ENCODE peak calls at places on chromosomes 4 and X, in six cellular contexts. One of them, this sample, is unnamed.

GRCh38 chr4:147581601-147582350 is 35.4 kb upstream of the TMEM184C start:
- DNase-seq in psoas muscle: no peak
- DNase-seq in suprapubic skin: no peak
- DNase-seq in WERI-Rb-1: no peak
- DNase-seq in fibroblast of pulmonary artery: peak
- DNase-seq in dorsolateral prefrontal cortex: no peak
- DNase-seq in this sample: no peak

GRCh38 chr4:165326831-165327210 is 648 bp upstream of the MSMO1 start:
- DNase-seq in psoas muscle: no peak
- DNase-seq in suprapubic skin: no peak
- DNase-seq in WERI-Rb-1: peak
- DNase-seq in fibroblast of pulmonary artery: peak
- DNase-seq in dorsolateral prefrontal cortex: no peak
- DNase-seq in this sample: no peak

GRCh38 chrX:142186103-142186502 is 19.0 kb downstream of the MAGEC2 start:
- DNase-seq in psoas muscle: no peak
- DNase-seq in suprapubic skin: no peak
- DNase-seq in WERI-Rb-1: no peak
- DNase-seq in fibroblast of pulmonary artery: no peak
- DNase-seq in dorsolateral prefrontal cortex: no peak
- DNase-seq in this sample: no peak

GRCh38 chr4:36351082-36351666 is 69.8 kb downstream of the DTHD1 start:
- DNase-seq in psoas muscle: peak
- DNase-seq in suprapubic skin: no peak
- DNase-seq in WERI-Rb-1: peak
- DNase-seq in fibroblast of pulmonary artery: peak
- DNase-seq in dorsolateral prefrontal cortex: peak
- DNase-seq in this sample: no peak

GRCh38 chr4:153249199-153250154 is 45.2 kb downstream of the TRIM2 start:
- DNase-seq in psoas muscle: peak
- DNase-seq in suprapubic skin: peak
- DNase-seq in WERI-Rb-1: peak
- DNase-seq in fibroblast of pulmonary artery: peak
- DNase-seq in dorsolateral prefrontal cortex: peak
- DNase-seq in this sample: peak

GRCh38 chr4:131054489-131055019 is 1958.6 kb downstream of the C4orf33 start:
- DNase-seq in psoas muscle: no peak
- DNase-seq in suprapubic skin: no peak
- DNase-seq in WERI-Rb-1: peak
- DNase-seq in fibroblast of pulmonary artery: no peak
- DNase-seq in dorsolateral prefrontal cortex: no peak
- DNase-seq in this sample: no peak

GRCh38 chr4:184408021-184408710 is 66.2 kb downstream of the IRF2 start:
- DNase-seq in psoas muscle: no peak
- DNase-seq in suprapubic skin: no peak
- DNase-seq in WERI-Rb-1: no peak
- DNase-seq in fibroblast of pulmonary artery: peak
- DNase-seq in dorsolateral prefrontal cortex: no peak
- DNase-seq in this sample: no peak

GRCh38 chr4:41865306-41865980 is 69.8 kb upstream of the TMEM33 start:
- DNase-seq in psoas muscle: peak
- DNase-seq in suprapubic skin: no peak
- DNase-seq in WERI-Rb-1: no peak
- DNase-seq in fibroblast of pulmonary artery: peak
- DNase-seq in dorsolateral prefrontal cortex: no peak
- DNase-seq in this sample: no peak

GRCh38 chr4:2936773-2937145 is 26.4 kb downstream of the NOP14 start:
- DNase-seq in psoas muscle: peak
- DNase-seq in suprapubic skin: peak
- DNase-seq in WERI-Rb-1: peak
- DNase-seq in fibroblast of pulmonary artery: peak
- DNase-seq in dorsolateral prefrontal cortex: peak
- DNase-seq in this sample: no peak

GRCh38 chrX:151153086-151153485 is 23.3 kb upstream of the GPR50 start:
- DNase-seq in psoas muscle: no peak
- DNase-seq in suprapubic skin: no peak
- DNase-seq in WERI-Rb-1: no peak
- DNase-seq in fibroblast of pulmonary artery: peak
- DNase-seq in dorsolateral prefrontal cortex: peak
- DNase-seq in this sample: no peak

GRCh38 chr4:166965562-166965961 is 268.7 kb downstream of the SPOCK3 start:
- DNase-seq in psoas muscle: no peak
- DNase-seq in suprapubic skin: no peak
- DNase-seq in WERI-Rb-1: no peak
- DNase-seq in fibroblast of pulmonary artery: no peak
- DNase-seq in dorsolateral prefrontal cortex: no peak
- DNase-seq in this sample: no peak

GRCh38 chrX:129961180-129962083 is 21.0 kb upstream of the BCORL1 start:
- DNase-seq in psoas muscle: peak
- DNase-seq in suprapubic skin: peak
- DNase-seq in WERI-Rb-1: no peak
- DNase-seq in fibroblast of pulmonary artery: no peak
- DNase-seq in dorsolateral prefrontal cortex: no peak
- DNase-seq in this sample: no peak

GRCh38 chrX:123084797-123085196 is 99.3 kb upstream of the GRIA3 start:
- DNase-seq in psoas muscle: no peak
- DNase-seq in suprapubic skin: no peak
- DNase-seq in WERI-Rb-1: no peak
- DNase-seq in fibroblast of pulmonary artery: peak
- DNase-seq in dorsolateral prefrontal cortex: no peak
- DNase-seq in this sample: no peak

GRCh38 chr4:178958725-178959440 is 1516.6 kb upstream of the AGA start:
- DNase-seq in psoas muscle: no peak
- DNase-seq in suprapubic skin: no peak
- DNase-seq in WERI-Rb-1: no peak
- DNase-seq in fibroblast of pulmonary artery: no peak
- DNase-seq in dorsolateral prefrontal cortex: no peak
- DNase-seq in this sample: no peak

GRCh38 chr4:153084939-153085630 is 119.2 kb upstream of the TRIM2 start:
- DNase-seq in psoas muscle: peak
- DNase-seq in suprapubic skin: peak
- DNase-seq in WERI-Rb-1: peak
- DNase-seq in fibroblast of pulmonary artery: peak
- DNase-seq in dorsolateral prefrontal cortex: peak
- DNase-seq in this sample: peak

GRCh38 chrX:44291468-44292116 is 51.9 kb downstream of the EFHC2 start:
- DNase-seq in psoas muscle: no peak
- DNase-seq in suprapubic skin: no peak
- DNase-seq in WERI-Rb-1: no peak
- DNase-seq in fibroblast of pulmonary artery: no peak
- DNase-seq in dorsolateral prefrontal cortex: no peak
- DNase-seq in this sample: no peak

GRCh38 chrX:97498093-97498492 is 614.4 kb downstream of the RPA4 start:
- DNase-seq in psoas muscle: no peak
- DNase-seq in suprapubic skin: no peak
- DNase-seq in WERI-Rb-1: no peak
- DNase-seq in fibroblast of pulmonary artery: no peak
- DNase-seq in dorsolateral prefrontal cortex: no peak
- DNase-seq in this sample: no peak

DNA sequence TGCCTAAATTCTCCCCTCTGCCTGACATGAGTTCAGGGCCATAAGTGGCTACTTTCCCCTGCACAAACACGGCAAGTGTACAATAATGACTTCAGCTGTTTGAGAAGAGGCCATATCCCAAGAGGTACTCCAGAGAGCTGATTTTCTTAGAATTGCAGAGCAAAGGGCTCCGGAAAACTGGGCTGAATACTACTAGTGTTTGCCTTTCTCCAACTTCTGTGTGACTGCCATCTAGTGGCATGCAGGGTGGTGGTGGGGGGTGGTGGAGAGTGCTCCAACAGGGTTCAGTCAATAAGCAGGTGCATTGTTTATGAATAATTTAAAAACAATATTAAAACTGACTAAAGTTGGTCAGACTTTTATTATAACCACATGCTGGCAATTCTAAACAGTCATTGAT is 130.0 kb downstream of the CHRDL1 start:
- DNase-seq in psoas muscle: no peak
- DNase-seq in suprapubic skin: no peak
- DNase-seq in WERI-Rb-1: peak
- DNase-seq in fibroblast of pulmonary artery: peak
- DNase-seq in dorsolateral prefrontal cortex: no peak
- DNase-seq in this sample: no peak
- TF ChIP-seq CTCF in psoas muscle: peak
- TF ChIP-seq CTCF in suprapubic skin: no peak
- TF ChIP-seq CTCF in WERI-Rb-1: peak
- TF ChIP-seq CTCF in fibroblast of pulmonary artery: peak
- TF ChIP-seq CTCF in dorsolateral prefrontal cortex: peak
- TF ChIP-seq CTCF in this sample: peak

GRCh38 chrX:145484740-145485139 is 237.4 kb downstream of the SPANXN1 start:
- DNase-seq in psoas muscle: no peak
- DNase-seq in suprapubic skin: no peak
- DNase-seq in WERI-Rb-1: no peak
- DNase-seq in fibroblast of pulmonary artery: no peak
- DNase-seq in dorsolateral prefrontal cortex: no peak
- DNase-seq in this sample: no peak
- TF ChIP-seq CTCF in psoas muscle: no peak
- TF ChIP-seq CTCF in suprapubic skin: no peak
- TF ChIP-seq CTCF in WERI-Rb-1: no peak
- TF ChIP-seq CTCF in fibroblast of pulmonary artery: no peak
- TF ChIP-seq CTCF in dorsolateral prefrontal cortex: no peak
- TF ChIP-seq CTCF in this sample: no peak

DNA sequence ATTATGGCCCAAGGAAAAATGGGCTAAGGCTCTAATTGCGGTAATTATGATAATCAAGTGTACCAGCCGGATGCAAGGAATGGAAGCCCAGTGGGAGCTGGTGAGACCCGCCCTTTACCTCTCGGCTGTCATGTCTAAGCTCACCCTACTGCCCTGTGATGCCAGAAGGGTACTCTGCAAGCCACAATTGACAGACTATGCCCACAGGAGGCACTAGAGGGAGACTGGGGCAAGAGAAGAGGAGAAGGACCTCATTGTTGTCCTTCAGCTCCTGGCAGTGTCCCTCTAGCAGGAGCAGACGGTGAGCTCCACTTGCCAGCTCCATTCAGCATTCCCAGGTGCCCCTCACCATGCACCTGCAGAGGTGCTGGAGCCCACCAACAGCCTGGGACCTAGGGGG is 141.8 kb downstream of the SMIM20 start:
- DNase-seq in psoas muscle: no peak
- DNase-seq in suprapubic skin: no peak
- DNase-seq in WERI-Rb-1: no peak
- DNase-seq in fibroblast of pulmonary artery: no peak
- DNase-seq in dorsolateral prefrontal cortex: no peak
- DNase-seq in this sample: no peak
- TF ChIP-seq CTCF in psoas muscle: no peak
- TF ChIP-seq CTCF in suprapubic skin: no peak
- TF ChIP-seq CTCF in WERI-Rb-1: peak
- TF ChIP-seq CTCF in fibroblast of pulmonary artery: no peak
- TF ChIP-seq CTCF in dorsolateral prefrontal cortex: no peak
- TF ChIP-seq CTCF in this sample: no peak

GRCh38 chr4:72019688-72020087 is 12.1 kb upstream of the NPFFR2 start:
- DNase-seq in psoas muscle: no peak
- DNase-seq in suprapubic skin: no peak
- DNase-seq in WERI-Rb-1: no peak
- DNase-seq in fibroblast of pulmonary artery: no peak
- DNase-seq in dorsolateral prefrontal cortex: no peak
- DNase-seq in this sample: no peak
- TF ChIP-seq CTCF in psoas muscle: no peak
- TF ChIP-seq CTCF in suprapubic skin: no peak
- TF ChIP-seq CTCF in WERI-Rb-1: no peak
- TF ChIP-seq CTCF in fibroblast of pulmonary artery: no peak
- TF ChIP-seq CTCF in dorsolateral prefrontal cortex: no peak
- TF ChIP-seq CTCF in this sample: no peak

GRCh38 chr4:180641495-180641894 is 1601.7 kb upstream of the TENM3 start:
- DNase-seq in psoas muscle: no peak
- DNase-seq in suprapubic skin: no peak
- DNase-seq in WERI-Rb-1: no peak
- DNase-seq in fibroblast of pulmonary artery: no peak
- DNase-seq in dorsolateral prefrontal cortex: no peak
- DNase-seq in this sample: no peak
- TF ChIP-seq CTCF in psoas muscle: no peak
- TF ChIP-seq CTCF in suprapubic skin: no peak
- TF ChIP-seq CTCF in WERI-Rb-1: no peak
- TF ChIP-seq CTCF in fibroblast of pulmonary artery: no peak
- TF ChIP-seq CTCF in dorsolateral prefrontal cortex: no peak
- TF ChIP-seq CTCF in this sample: no peak

GRCh38 chr4:95638920-95639501 is 90.2 kb upstream of the UNC5C start:
- DNase-seq in psoas muscle: no peak
- DNase-seq in suprapubic skin: no peak
- DNase-seq in WERI-Rb-1: no peak
- DNase-seq in fibroblast of pulmonary artery: peak
- DNase-seq in dorsolateral prefrontal cortex: no peak
- DNase-seq in this sample: no peak

GRCh38 chr4:95636061-95636460 is 87.3 kb upstream of the UNC5C start:
- DNase-seq in psoas muscle: no peak
- DNase-seq in suprapubic skin: no peak
- DNase-seq in WERI-Rb-1: no peak
- DNase-seq in fibroblast of pulmonary artery: no peak
- DNase-seq in dorsolateral prefrontal cortex: no peak
- DNase-seq in this sample: no peak

GRCh38 chr4:95640337-95640736 is 91.6 kb upstream of the UNC5C start:
- DNase-seq in psoas muscle: no peak
- DNase-seq in suprapubic skin: no peak
- DNase-seq in WERI-Rb-1: no peak
- DNase-seq in fibroblast of pulmonary artery: no peak
- DNase-seq in dorsolateral prefrontal cortex: no peak
- DNase-seq in this sample: no peak

GRCh38 chr4:95641571-95641970 is 92.8 kb upstream of the UNC5C start:
- DNase-seq in psoas muscle: no peak
- DNase-seq in suprapubic skin: no peak
- DNase-seq in WERI-Rb-1: no peak
- DNase-seq in fibroblast of pulmonary artery: no peak
- DNase-seq in dorsolateral prefrontal cortex: no peak
- DNase-seq in this sample: no peak

DNA sequence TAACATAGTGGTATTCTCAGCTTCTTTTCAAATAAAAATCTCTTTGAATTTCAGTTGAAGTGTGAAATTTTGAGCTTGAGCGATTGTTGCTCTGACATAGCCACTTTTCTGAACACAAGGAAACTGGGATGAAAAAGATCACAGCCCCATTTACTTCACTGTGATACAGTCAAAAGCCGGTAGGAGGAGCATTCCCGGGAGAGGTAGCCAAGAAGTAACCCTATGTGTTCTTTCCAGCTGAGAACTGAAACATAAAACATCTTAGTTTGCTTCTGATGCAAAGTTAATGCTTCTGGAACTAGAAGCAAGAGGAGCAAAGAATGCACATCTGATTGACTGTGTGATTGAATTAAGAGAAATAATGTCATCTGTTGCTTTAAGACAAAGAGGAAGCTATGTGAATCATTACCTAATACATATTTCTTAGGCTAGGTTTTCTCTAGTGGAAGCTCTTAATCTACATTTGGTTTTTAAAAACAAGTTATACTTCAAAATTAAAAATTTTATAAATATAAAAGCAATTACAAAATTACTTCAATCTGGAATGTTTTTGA is 88.4 kb upstream of the UNC5C start:
- DNase-seq in psoas muscle: no peak
- DNase-seq in suprapubic skin: no peak
- DNase-seq in WERI-Rb-1: no peak
- DNase-seq in fibroblast of pulmonary artery: peak
- DNase-seq in dorsolateral prefrontal cortex: no peak
- DNase-seq in this sample: no peak
- TF ChIP-seq CTCF in psoas muscle: no peak
- TF ChIP-seq CTCF in suprapubic skin: no peak
- TF ChIP-seq CTCF in WERI-Rb-1: no peak
- TF ChIP-seq CTCF in fibroblast of pulmonary artery: peak
- TF ChIP-seq CTCF in dorsolateral prefrontal cortex: peak
- TF ChIP-seq CTCF in this sample: peak

This sample was measured in type B pancreatic cell.